ENCODE peak calls at places on chromosomes 7 and 10, in seven cellular contexts. C, X, D, L, Y, S and T are unnamed samples. For H3K4me1, the result is how much of the 10 kb centered on the place peaks cover.

GRCh38 chr7:156544919-156545715 is 95.5 kb upstream of the RNF32 start:
- DNase-seq in X (no peak), D (no peak), L (no peak), Y (no peak), C (no peak), S (peak), T (no peak)

GRCh38 chr7:134966691-134967090 is 19.6 kb upstream of the AGBL3 start:
- DNase-seq in S (no peak), D (no peak), X (no peak), L (no peak), Y (no peak), C (no peak), T (no peak)

GRCh38 chr10:278707-279106 is 143.5 kb downstream of the ZMYND11 start:
- DNase-seq in X (no peak), D (no peak), L (no peak), C (no peak), S (no peak), Y (no peak), T (no peak)

GRCh38 chr7:142391191-142391992 is 133.5 kb upstream of the PRSS58 start:
- DNase-seq in C (peak), L (peak), S (peak), Y (peak), D (peak), X (peak), T (no peak)

GRCh38 chr10:43252785-43253341 is 14.0 kb downstream of the RASGEF1A start:
- DNase-seq in C (no peak), X (no peak), D (no peak), S (no peak), Y (no peak), L (peak), T (no peak)

GRCh38 chr10:35191523-35191922 is 64.9 kb downstream of the CREM start:
- DNase-seq in X (no peak), Y (no peak), C (no peak), S (peak), L (no peak), D (peak), T (peak)

GRCh38 chr10:102540023-102540422 is 36.3 kb downstream of the SUFU start:
- DNase-seq in X (no peak), C (no peak), D (peak), Y (no peak), S (no peak), L (no peak), T (peak)

GRCh38 chr7:73830872-73831655 is at the start of gene CLDN4:
- DNase-seq in Y (peak), D (no peak), L (peak), S (peak), C (peak), X (peak), T (no peak)

GRCh38 chr7:74417419-74417971 is 36.2 kb upstream of the GTF2IRD1 start:
- DNase-seq in D (peak), S (peak), C (peak), L (peak), Y (peak), X (peak), T (peak)

GRCh38 chr7:97117035-97117371 is 495 bp upstream of the SDHAF3 start:
- DNase-seq in Y (no peak), X (no peak), S (no peak), L (no peak), C (no peak), D (no peak), T (no peak)

GRCh38 chr7:155228459-155228845 is 69.2 kb upstream of the INSIG1 start:
- DNase-seq in D (peak), C (no peak), L (no peak), S (no peak), Y (peak), X (no peak), T (peak)

GRCh38 chr10:101453791-101454718 is 100.1 kb downstream of the BTRC start:
- DNase-seq in C (no peak), D (peak), S (no peak), Y (no peak), X (no peak), L (no peak), T (peak)

GRCh38 chr7:29177963-29178612 is 16.5 kb upstream of the CHN2 start:
- DNase-seq in Y (peak), D (no peak), S (no peak), L (no peak), C (no peak), X (no peak), T (peak)

GRCh38 chr7:148747274-148747673 is 48.6 kb downstream of the CUL1 start:
- DNase-seq in X (no peak), Y (peak), C (peak), D (no peak), S (peak), L (peak), T (no peak)

GRCh38 chr10:63515002-63515763 is 6.0 kb upstream of the REEP3 start:
- DNase-seq in X (no peak), D (peak), C (no peak), S (peak), L (peak), Y (peak), T (peak)

GRCh38 chr10:132788180-132788830 is 2.4 kb upstream of the NKX6-2 start:
- DNase-seq in D (peak), X (no peak), S (peak), Y (no peak), C (no peak), L (no peak), T (peak)

GRCh38 chr7:42315631-42316030 is 78.6 kb upstream of the GLI3 start:
- DNase-seq in Y (no peak), D (peak), X (no peak), C (no peak), S (no peak), L (no peak), T (peak)

GRCh38 chr10:102400061-102400460 is 4.6 kb downstream of the NFKB2 start:
- DNase-seq in L (no peak), D (no peak), X (no peak), Y (no peak), S (no peak), C (no peak), T (no peak)

GRCh38 chr7:2016021-2016631 is 216.6 kb downstream of the MAD1L1 start:
- DNase-seq in Y (no peak), D (no peak), X (no peak), L (peak), S (no peak), C (peak), T (no peak)

GRCh38 chr10:63286754-63287264 is 153.7 kb downstream of the NRBF2 start:
- DNase-seq in Y (peak), L (no peak), C (no peak), S (no peak), X (no peak), D (no peak), T (no peak)

GRCh38 chr10:6713716-6714115 is 133.6 kb upstream of the PRKCQ start:
- DNase-seq in S (peak), X (no peak), Y (no peak), L (no peak), C (no peak), D (peak), T (no peak)

GRCh38 chr10:26323219-26323618 is 106.6 kb downstream of the GAD2 start:
- DNase-seq in C (no peak), L (no peak), Y (no peak), X (no peak), S (no peak), D (no peak), T (no peak)
- H3K23ac ChIP-seq in C (no peak), L (no peak), Y (no peak), X (no peak), S (no peak), D (no peak), T (no peak)

GRCh38 chr7:36305648-36306047 is 84.0 kb upstream of the ANLN start:
- DNase-seq in S (no peak), Y (no peak), D (no peak), C (no peak), X (no peak), L (no peak), T (no peak)
- H2BK120ac ChIP-seq in S (no peak), Y (no peak), D (no peak), C (no peak), X (no peak), L (no peak), T (no peak)

GRCh38 chr10:124563320-124563719 is 101.7 kb downstream of the LHPP start:
- DNase-seq in L (no peak), X (no peak), D (no peak), Y (no peak), S (no peak), C (no peak), T (no peak)
- H3K4me1 ChIP-seq in L (under half), X (under half), D (under half), Y (under half), S (under half), C (under half), T (under half)

GRCh38 chr7:95440394-95441038 is 5.7 kb upstream of the PON2 start:
- DNase-seq in X (no peak), S (no peak), L (no peak), Y (no peak), C (no peak), D (no peak), T (no peak)

GRCh38 chr7:95446618-95447017 is 11.8 kb upstream of the PON2 start:
- DNase-seq in C (no peak), S (no peak), X (no peak), L (no peak), Y (no peak), D (no peak), T (no peak)

GRCh38 chr7:95436407-95436806 is 1.6 kb upstream of the PON2 start:
- DNase-seq in S (no peak), C (no peak), D (no peak), Y (no peak), L (no peak), X (no peak), T (no peak)

GRCh38 chr7:95444796-95445195 is 10.0 kb upstream of the PON2 start:
- DNase-seq in Y (no peak), C (no peak), S (no peak), L (no peak), X (no peak), D (no peak), T (no peak)

DNA sequence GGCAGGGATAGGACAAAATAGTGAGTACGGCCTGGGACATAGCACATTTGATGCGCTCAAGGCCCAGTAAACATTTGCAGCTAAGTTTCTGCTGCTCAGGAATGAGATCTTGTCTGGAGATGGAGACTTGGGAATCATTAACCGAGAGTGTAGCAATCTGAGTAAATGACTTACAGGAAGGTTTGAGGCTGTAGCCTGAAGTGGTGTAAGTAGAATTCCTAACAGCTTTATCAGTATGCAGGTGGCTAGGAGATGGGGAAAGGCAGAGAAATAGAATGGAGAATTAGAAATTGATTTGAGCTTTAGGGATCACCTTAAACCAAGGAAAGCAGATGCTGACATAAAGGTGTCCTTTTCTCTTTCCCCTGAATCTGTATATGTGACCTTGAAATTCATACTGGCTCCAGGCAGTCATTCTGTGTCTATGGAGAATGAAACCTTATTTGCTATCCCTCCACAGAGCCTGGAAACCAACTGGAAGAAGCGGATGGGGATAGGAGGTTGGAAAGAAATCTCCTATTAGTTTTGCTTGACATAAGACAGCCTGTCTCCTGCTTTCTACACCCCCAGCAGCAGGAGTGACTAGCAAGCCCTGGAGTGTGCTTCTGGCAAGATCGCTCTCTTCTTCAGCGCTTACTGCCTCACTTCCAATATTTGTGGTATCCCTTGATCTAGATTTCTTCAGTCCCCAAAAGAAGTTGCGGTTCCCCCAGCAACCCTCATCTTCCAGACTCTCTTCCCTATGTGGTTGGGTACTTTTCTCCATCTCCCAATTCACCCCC is 6.4 kb upstream of the PON2 start:
- DNase-seq in D (no peak), X (no peak), S (no peak), Y (peak), L (no peak), C (no peak), T (no peak)
- H3K23ac ChIP-seq in D (no peak), X (no peak), S (no peak), Y (no peak), L (no peak), C (no peak), T (no peak)